ENCODE peak calls at places on chromosomes 13 and 19, in seven cellular contexts. M, C, B, E, D, R and U are unnamed samples.

GRCh38 chr13:38398810-38399493 is 49.3 kb downstream of the UFM1 start:
- DNase-seq in E (no peak), M (no peak), D (no peak), B (no peak), R (no peak), C (no peak), U (no peak)

GRCh38 chr13:45546410-45546765 is 69.2 kb downstream of the ERICH6B start:
- DNase-seq in B (no peak), C (no peak), M (no peak), D (no peak), R (no peak), E (no peak), U (no peak)

GRCh38 chr19:16620018-16620417 is 8.0 kb downstream of the MED26 start:
- DNase-seq in E (no peak), M (no peak), C (no peak), D (no peak), B (no peak), R (no peak), U (no peak)

GRCh38 chr19:41995959-41996797 is 2.1 kb upstream of the ATP1A3 start:
- DNase-seq in R (peak), E (no peak), M (no peak), B (no peak), D (no peak), C (no peak), U (peak)

GRCh38 chr19:7482584-7483439 is 6.0 kb downstream of the PEX11G start:
- DNase-seq in M (no peak), B (no peak), R (peak), D (no peak), C (no peak), E (peak), U (no peak)

GRCh38 chr13:92187378-92187989 is 789.1 kb downstream of the GPC5 start:
- DNase-seq in R (peak), E (no peak), M (peak), C (no peak), B (no peak), D (peak), U (peak)

GRCh38 chr13:26300140-26300539 is 46.2 kb downstream of the CDK8 start:
- DNase-seq in E (no peak), C (no peak), M (no peak), D (no peak), B (no peak), R (no peak), U (no peak)

GRCh38 chr19:48986211-48986610 is 6.9 kb downstream of the GYS1 start:
- DNase-seq in M (no peak), R (no peak), B (no peak), E (no peak), C (no peak), D (no peak), U (no peak)

GRCh38 chr19:48511800-48512503 is at the start of gene LMTK3:
- DNase-seq in R (no peak), C (peak), D (no peak), E (no peak), M (no peak), B (no peak), U (peak)

GRCh38 chr13:99605417-99606321 is 104.4 kb downstream of the TM9SF2 start:
- DNase-seq in D (peak), C (no peak), R (peak), E (peak), B (no peak), M (no peak), U (peak)

GRCh38 chr19:1132625-1133383 is 29.0 kb downstream of the GPX4 start:
- DNase-seq in D (no peak), R (peak), E (no peak), M (no peak), C (no peak), B (no peak), U (no peak)

GRCh38 chr13:24275041-24275440 is 34.3 kb upstream of the C1QTNF9 start:
- DNase-seq in B (no peak), R (no peak), E (no peak), M (no peak), D (no peak), C (no peak), U (no peak)